ENCODE peak calls at places on chromosomes 2 and 18, in six cellular contexts. One of them, this sample, is unnamed.

GRCh38 chr2:222842517-222843174 is 18.2 kb upstream of the ACSL3 start:
- DNase-seq in fibroblast of mammary gland: peak; percentile 41
- DNase-seq in brain microvascular endothelial cell: no peak
- DNase-seq in HEK293T: no peak
- DNase-seq in fibroblast of the aortic adventitia: no peak
- DNase-seq in tibial artery: no peak
- DNase-seq in this sample: no peak

GRCh38 chr2:222532315-222532714 is 108.0 kb downstream of the SGPP2 start:
- DNase-seq in brain microvascular endothelial cell: no peak
- DNase-seq in HEK293T: no peak
- DNase-seq in tibial artery: no peak
- DNase-seq in fibroblast of the aortic adventitia: no peak
- DNase-seq in fibroblast of mammary gland: no peak
- DNase-seq in this sample: no peak

GRCh38 chr2:47003641-47004427 is 88.2 kb upstream of the MCFD2 start:
- DNase-seq in HEK293T: no peak
- DNase-seq in fibroblast of mammary gland: no peak
- DNase-seq in fibroblast of the aortic adventitia: no peak
- DNase-seq in tibial artery: peak; percentile 87
- DNase-seq in brain microvascular endothelial cell: no peak
- DNase-seq in this sample: no peak

GRCh38 chr2:106140913-106141312 is 53.2 kb downstream of the UXS1 start:
- DNase-seq in fibroblast of mammary gland: no peak
- DNase-seq in fibroblast of the aortic adventitia: no peak
- DNase-seq in brain microvascular endothelial cell: no peak
- DNase-seq in HEK293T: no peak
- DNase-seq in tibial artery: no peak
- DNase-seq in this sample: no peak

GRCh38 chr2:41962912-41963652 is 84.7 kb upstream of the PKDCC start:
- DNase-seq in fibroblast of mammary gland: no peak
- DNase-seq in brain microvascular endothelial cell: no peak
- DNase-seq in tibial artery: no peak
- DNase-seq in fibroblast of the aortic adventitia: peak; percentile 51
- DNase-seq in HEK293T: no peak
- DNase-seq in this sample: no peak

GRCh38 chr2:144712277-144712944 is 192.5 kb upstream of the ZEB2 start:
- DNase-seq in fibroblast of the aortic adventitia: peak; percentile 46
- DNase-seq in fibroblast of mammary gland: no peak
- DNase-seq in tibial artery: no peak
- DNase-seq in brain microvascular endothelial cell: no peak
- DNase-seq in HEK293T: no peak
- DNase-seq in this sample: no peak

GRCh38 chr2:66434679-66435548 is at the start of gene MEIS1:
- DNase-seq in HEK293T: peak; percentile 76
- DNase-seq in fibroblast of the aortic adventitia: peak; percentile 100
- DNase-seq in brain microvascular endothelial cell: peak; percentile 75
- DNase-seq in fibroblast of mammary gland: peak; percentile 97
- DNase-seq in tibial artery: peak; percentile 96
- DNase-seq in this sample: peak; percentile 83

GRCh38 chr2:239954166-239955085 is 70.7 kb downstream of the NDUFA10 start:
- DNase-seq in tibial artery: no peak
- DNase-seq in brain microvascular endothelial cell: peak; percentile 13
- DNase-seq in HEK293T: no peak
- DNase-seq in fibroblast of mammary gland: peak; percentile 5
- DNase-seq in fibroblast of the aortic adventitia: peak; percentile 56
- DNase-seq in this sample: no peak

GRCh38 chr2:10377052-10377746 is 70.9 kb downstream of the ODC1 start:
- DNase-seq in fibroblast of mammary gland: no peak
- DNase-seq in fibroblast of the aortic adventitia: no peak
- DNase-seq in HEK293T: no peak
- DNase-seq in tibial artery: no peak
- DNase-seq in brain microvascular endothelial cell: no peak
- DNase-seq in this sample: no peak

GRCh38 chr2:234178309-234179030 is 128.0 kb downstream of the SPP2 start:
- DNase-seq in HEK293T: peak; percentile 16
- DNase-seq in tibial artery: no peak
- DNase-seq in brain microvascular endothelial cell: no peak
- DNase-seq in fibroblast of the aortic adventitia: peak; percentile 19
- DNase-seq in fibroblast of mammary gland: peak; percentile 28
- DNase-seq in this sample: no peak

GRCh38 chr2:200189964-200190363 is 116.5 kb upstream of the SPATS2L start:
- DNase-seq in HEK293T: no peak
- DNase-seq in fibroblast of mammary gland: no peak
- DNase-seq in tibial artery: no peak
- DNase-seq in brain microvascular endothelial cell: no peak
- DNase-seq in fibroblast of the aortic adventitia: no peak
- DNase-seq in this sample: no peak

GRCh38 chr2:46976556-46976955 is 61.0 kb upstream of the MCFD2 start:
- DNase-seq in fibroblast of mammary gland: no peak
- DNase-seq in fibroblast of the aortic adventitia: no peak
- DNase-seq in tibial artery: no peak
- DNase-seq in brain microvascular endothelial cell: no peak
- DNase-seq in HEK293T: no peak
- DNase-seq in this sample: no peak

GRCh38 chr2:3298201-3298600 is 79.4 kb downstream of the EIPR1 start:
- DNase-seq in tibial artery: peak; percentile 23
- DNase-seq in fibroblast of the aortic adventitia: no peak
- DNase-seq in fibroblast of mammary gland: no peak
- DNase-seq in brain microvascular endothelial cell: no peak
- DNase-seq in HEK293T: no peak
- DNase-seq in this sample: no peak

GRCh38 chr18:27921904-27922541 is 254.9 kb downstream of the CDH2 start:
- DNase-seq in fibroblast of mammary gland: peak; percentile 41
- DNase-seq in fibroblast of the aortic adventitia: peak; percentile 69
- DNase-seq in brain microvascular endothelial cell: peak; percentile 92
- DNase-seq in tibial artery: no peak
- DNase-seq in HEK293T: peak; percentile 15
- DNase-seq in this sample: no peak

GRCh38 chr2:44171018-44171417 is 2.3 kb downstream of the PPM1B start:
- DNase-seq in fibroblast of mammary gland: peak; percentile 65
- DNase-seq in tibial artery: no peak
- DNase-seq in brain microvascular endothelial cell: no peak
- DNase-seq in fibroblast of the aortic adventitia: peak; percentile 51
- DNase-seq in HEK293T: no peak
- DNase-seq in this sample: no peak

GRCh38 chr2:44934962-44935853 is 6.3 kb upstream of the SIX3 start:
- DNase-seq in HEK293T: no peak
- DNase-seq in fibroblast of mammary gland: no peak
- DNase-seq in brain microvascular endothelial cell: no peak
- DNase-seq in tibial artery: no peak
- DNase-seq in fibroblast of the aortic adventitia: no peak
- DNase-seq in this sample: no peak

GRCh38 chr2:86825020-86825727 is 34.5 kb upstream of the CD8A start:
- DNase-seq in tibial artery: no peak
- DNase-seq in HEK293T: no peak
- DNase-seq in fibroblast of mammary gland: no peak
- DNase-seq in brain microvascular endothelial cell: no peak
- DNase-seq in fibroblast of the aortic adventitia: no peak
- DNase-seq in this sample: no peak

GRCh38 chr2:42567806-42568429 is 514 bp upstream of the MTA3 start:
- DNase-seq in fibroblast of the aortic adventitia: no peak
- DNase-seq in brain microvascular endothelial cell: peak; percentile 7
- DNase-seq in HEK293T: peak; percentile 38
- DNase-seq in fibroblast of mammary gland: no peak
- DNase-seq in tibial artery: peak; percentile 66
- DNase-seq in this sample: peak; percentile 66

GRCh38 chr2:61367177-61367576 is 103.7 kb downstream of the USP34 start:
- DNase-seq in fibroblast of mammary gland: no peak
- DNase-seq in HEK293T: no peak
- DNase-seq in tibial artery: no peak
- DNase-seq in brain microvascular endothelial cell: no peak
- DNase-seq in fibroblast of the aortic adventitia: no peak
- DNase-seq in this sample: no peak

GRCh38 chr2:125553768-125554167 is 1102.2 kb upstream of the GYPC start:
- DNase-seq in brain microvascular endothelial cell: no peak
- DNase-seq in fibroblast of the aortic adventitia: no peak
- DNase-seq in fibroblast of mammary gland: no peak
- DNase-seq in HEK293T: no peak
- DNase-seq in tibial artery: no peak
- DNase-seq in this sample: no peak

GRCh38 chr2:9229470-9229820 is 22.8 kb downstream of the ASAP2 start:
- DNase-seq in tibial artery: no peak
- DNase-seq in brain microvascular endothelial cell: no peak
- DNase-seq in fibroblast of mammary gland: no peak
- DNase-seq in fibroblast of the aortic adventitia: no peak
- DNase-seq in HEK293T: no peak
- DNase-seq in this sample: no peak

GRCh38 chr2:110105608-110106467 is 9.8 kb downstream of the MALL start:
- DNase-seq in brain microvascular endothelial cell: no peak
- DNase-seq in fibroblast of the aortic adventitia: peak; percentile 78
- DNase-seq in fibroblast of mammary gland: peak; percentile 73
- DNase-seq in HEK293T: peak; percentile 20
- DNase-seq in tibial artery: no peak
- DNase-seq in this sample: peak; percentile 60

GRCh38 chr2:126634273-126634861 is 21.6 kb upstream of the GYPC start:
- DNase-seq in brain microvascular endothelial cell: no peak
- DNase-seq in fibroblast of mammary gland: peak; percentile 15
- DNase-seq in fibroblast of the aortic adventitia: peak; percentile 17
- DNase-seq in tibial artery: no peak
- DNase-seq in HEK293T: peak; percentile 47
- DNase-seq in this sample: no peak

GRCh38 chr18:3554091-3554601 is 104.2 kb downstream of the TGIF1 start:
- DNase-seq in HEK293T: no peak
- DNase-seq in brain microvascular endothelial cell: peak; percentile 18
- DNase-seq in fibroblast of the aortic adventitia: no peak
- DNase-seq in tibial artery: no peak
- DNase-seq in fibroblast of mammary gland: no peak
- DNase-seq in this sample: no peak

GRCh38 chr2:121095257-121096080 is 189.5 kb downstream of the TFCP2L1 start:
- DNase-seq in tibial artery: peak; percentile 77
- DNase-seq in HEK293T: peak; percentile 85
- DNase-seq in fibroblast of mammary gland: peak; percentile 63
- DNase-seq in fibroblast of the aortic adventitia: peak; percentile 54
- DNase-seq in brain microvascular endothelial cell: peak; percentile 60
- DNase-seq in this sample: no peak

This sample was measured in ascending aorta.